ENCODE peak calls at places on chromosomes 16 and 17, in four cellular contexts. D is A673, U is ovary, I is heart left ventricle. X is an unnamed sample.

GRCh38 chr16:26649646-26650045 is 417.1 kb upstream of the C16orf82 start:
- DNase-seq in D (no peak), U (no peak), I (no peak), X (no peak)

GRCh38 chr17:40548982-40549680 is 16.1 kb downstream of the CCR7 start:
- DNase-seq in D (no peak), U (peak), I (no peak), X (peak)

GRCh38 chr17:76562734-76563148 is 22.9 kb downstream of the PRCD start:
- DNase-seq in D (peak), U (peak), I (peak), X (no peak)

GRCh38 chr16:27401768-27402568 is at the start of gene IL21R:
- DNase-seq in D (peak), U (peak), I (peak), X (peak)

GRCh38 chr17:73787036-73787720 is 142.9 kb upstream of the SDK2 start:
- DNase-seq in D (no peak), U (no peak), I (no peak), X (no peak)

GRCh38 chr16:21160276-21160675 is 1.8 kb downstream of the LDAF1 start:
- DNase-seq in D (no peak), U (no peak), I (no peak), X (no peak)

GRCh38 chr16:10613771-10614485 is 33.5 kb upstream of the EMP2 start:
- DNase-seq in D (no peak), U (no peak), I (no peak), X (no peak)

GRCh38 chr16:83355570-83356218 is 452.1 kb upstream of the HSBP1 start:
- DNase-seq in D (no peak), U (no peak), I (no peak), X (no peak)

GRCh38 chr16:89607937-89608740 is 5.3 kb upstream of the DPEP1 start:
- DNase-seq in D (no peak), U (no peak), I (no peak), X (no peak)

GRCh38 chr16:716250-716607 is 1.3 kb downstream of the METRN start:
- DNase-seq in D (no peak), U (no peak), I (no peak), X (no peak)

GRCh38 chr17:79829457-79829856 is 9.8 kb downstream of the CBX4 start:
- DNase-seq in D (no peak), U (no peak), I (no peak), X (no peak)

GRCh38 chr16:66845080-66845410 is 831 bp downstream of the CA7 start:
- DNase-seq in D (no peak), U (no peak), I (no peak), X (no peak)

GRCh38 chr16:80300876-80301275 is 239.9 kb upstream of the DYNLRB2 start:
- DNase-seq in D (no peak), U (no peak), I (no peak), X (no peak)

GRCh38 chr16:1823821-1824220 is 2.8 kb downstream of the HAGH start:
- DNase-seq in D (peak), U (no peak), I (no peak), X (no peak)

GRCh38 chr16:66590322-66590721 is 11.1 kb downstream of the CMTM2 start:
- DNase-seq in D (no peak), U (no peak), I (no peak), X (no peak)

GRCh38 chr17:21689604-21690003 is 2.7 kb upstream of the KCNJ18 start:
- DNase-seq in D (no peak), U (no peak), I (peak), X (no peak)

GRCh38 chr17:21361020-21361809 is 14.9 kb upstream of the KCNJ12 start:
- DNase-seq in D (no peak), U (no peak), I (no peak), X (no peak)

GRCh38 chr16:84144859-84145639 is at the start of the genes DNAAF1 and HSDL1:
- DNase-seq in D (peak), U (peak), I (peak), X (peak)

GRCh38 chr16:9128346-9129342 is 37.2 kb downstream of the HAPSTR1 start:
- DNase-seq in D (no peak), U (no peak), I (no peak), X (no peak)

GRCh38 chr16:23941963-23942564 is 106.3 kb downstream of the PRKCB start:
- DNase-seq in D (peak), U (no peak), I (no peak), X (peak)

GRCh38 chr16:55001931-55002330 is 71.3 kb downstream of the IRX5 start:
- DNase-seq in D (no peak), U (no peak), I (no peak), X (no peak)

GRCh38 chr17:28646039-28646754 is 1.2 kb upstream of the BLTP2 start:
- DNase-seq in D (no peak), U (peak), I (no peak), X (no peak)

GRCh38 chr16:51510416-51510815 is 359.3 kb upstream of the SALL1 start:
- DNase-seq in D (no peak), U (no peak), I (no peak), X (no peak)

GRCh38 chr17:4199818-4200402 is 56.9 kb downstream of the CYB5D2 start:
- DNase-seq in D (peak), U (no peak), I (no peak), X (no peak)

GRCh38 chr16:49562228-49562627 is 188.6 kb downstream of the C16orf78 start:
- DNase-seq in D (no peak), U (no peak), I (no peak), X (no peak)

GRCh38 chr17:27475070-27475673 is 18.9 kb downstream of the KSR1 start:
- DNase-seq in D (no peak), U (no peak), I (no peak), X (no peak)

GRCh38 chr17:66302761-66303626 is 581 bp downstream of the PRKCA start:
- DNase-seq in D (peak), U (peak), I (peak), X (no peak)

GRCh38 chr17:80930335-80931040 is 61.2 kb upstream of the CHMP6 start:
- DNase-seq in D (no peak), U (no peak), I (no peak), X (no peak)

GRCh38 chr17:79798296-79799173 is 1.7 kb upstream of the CBX8 start:
- DNase-seq in D (peak), U (peak), I (no peak), X (no peak)

DNA sequence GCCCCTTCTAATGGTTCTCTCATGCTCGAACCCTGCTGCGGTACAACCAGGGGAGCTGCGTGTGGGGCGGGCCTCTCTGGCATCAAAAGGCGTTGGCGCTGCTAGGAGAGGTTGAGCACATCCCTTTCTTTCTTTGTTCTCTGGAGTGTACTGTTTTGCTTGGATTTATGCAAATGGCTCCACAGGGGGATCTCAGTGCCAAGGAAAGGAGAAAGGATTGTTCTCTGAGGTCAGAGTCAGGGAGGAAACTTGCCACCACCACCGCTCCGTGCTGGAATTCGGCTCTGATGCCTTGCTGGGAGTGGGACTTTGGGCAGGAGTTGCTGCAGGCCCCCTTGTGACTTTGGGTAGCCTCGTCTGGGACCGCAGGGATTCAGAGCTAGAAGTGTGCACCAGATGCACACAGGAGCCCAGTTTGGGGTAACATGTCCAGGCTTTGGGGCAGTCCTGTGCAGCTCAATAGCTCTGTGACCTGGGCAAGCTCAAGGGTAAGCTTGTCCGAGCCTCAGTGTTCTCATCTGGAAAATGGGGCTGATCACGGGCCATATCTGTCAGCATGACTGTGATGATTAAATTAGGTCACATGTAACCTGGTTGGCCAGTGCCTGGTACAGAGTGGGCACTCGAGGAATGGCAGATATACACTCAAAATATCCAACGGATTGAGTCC is 353.0 kb upstream of the EEF2KMT start:
- DNase-seq in D (peak), U (no peak), I (no peak), X (no peak)
- H3K27ac ChIP-seq in D (no peak), U (no peak), I (no peak), X (no peak)

GRCh38 chr17:64580384-64581307 is 73.9 kb downstream of the CEP95 start:
- DNase-seq in D (no peak), U (no peak), I (no peak), X (no peak)
- H3K27ac ChIP-seq in D (no peak), U (peak), I (no peak), X (no peak)

DNA sequence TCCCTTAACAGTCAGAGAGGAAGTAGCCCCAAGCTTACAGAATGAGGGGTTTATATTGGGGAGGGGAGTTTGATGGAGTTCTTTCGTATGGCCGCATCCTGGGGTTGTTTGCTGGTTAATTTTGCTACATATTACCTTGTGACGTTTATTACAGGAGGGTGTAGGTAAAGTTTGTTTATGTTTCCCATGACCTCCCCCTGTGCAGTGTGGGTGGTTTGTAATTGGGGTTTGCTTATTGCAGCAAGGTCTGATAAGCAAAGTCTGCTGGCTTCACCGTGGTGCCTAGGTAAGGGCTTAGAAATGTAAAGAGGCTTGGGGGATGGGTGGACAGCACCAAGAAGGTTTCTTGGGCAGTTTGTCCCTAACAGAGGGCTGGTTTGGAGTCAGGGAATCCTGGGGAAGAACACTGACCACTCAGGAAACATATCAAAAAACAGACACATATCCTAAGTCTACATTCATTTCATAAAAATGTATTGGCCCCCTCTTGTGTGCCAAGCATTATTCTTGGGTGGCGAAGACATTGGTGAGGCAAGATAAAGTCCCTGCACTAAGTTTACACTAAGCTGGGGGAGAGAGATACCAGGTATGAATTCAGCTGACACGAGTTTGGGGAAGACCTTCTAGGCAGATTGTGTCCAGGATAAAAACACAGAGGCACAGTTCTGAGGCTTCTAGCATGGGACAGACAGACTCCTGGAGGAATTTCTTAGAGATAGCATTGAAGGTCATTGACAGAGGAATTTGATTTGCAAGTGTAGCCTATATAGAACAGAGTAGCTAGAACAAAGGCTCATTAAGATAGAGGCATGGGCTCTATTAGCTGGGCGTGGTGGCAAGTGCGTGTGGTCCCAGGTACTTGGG is 9.6 kb downstream of the ZNF764 start:
- DNase-seq in D (no peak), U (no peak), I (no peak), X (no peak)
- H3K27ac ChIP-seq in D (no peak), U (no peak), I (peak), X (no peak)

DNA sequence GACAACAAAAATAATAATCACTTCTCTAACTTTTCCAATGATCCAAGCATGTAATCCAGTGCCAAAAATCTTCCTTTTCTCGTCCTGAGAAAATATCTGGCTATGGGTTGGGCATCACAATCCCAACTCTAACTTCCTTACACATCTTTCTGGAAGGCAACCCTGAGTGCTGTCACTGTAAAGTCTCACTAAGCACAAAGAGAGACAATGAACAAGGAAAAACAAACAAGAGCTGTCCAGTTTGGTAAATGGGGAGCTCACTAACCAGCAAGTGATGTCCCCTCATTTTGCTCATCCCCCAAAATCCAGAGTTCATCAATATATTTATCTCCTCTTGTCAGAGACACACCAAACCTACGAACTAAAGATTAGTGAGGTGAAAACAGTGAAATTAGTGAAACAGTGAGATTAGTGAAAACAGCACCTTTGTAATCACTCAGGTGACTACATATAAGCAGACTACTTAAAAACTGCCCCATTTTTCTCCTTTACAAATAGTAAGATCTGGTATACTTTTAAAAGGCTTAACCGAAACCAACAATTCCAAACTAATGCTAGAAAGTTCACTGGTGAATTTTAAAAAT is 5.4 kb downstream of the USP32 start:
- DNase-seq in D (no peak), U (no peak), I (no peak), X (no peak)
- H3K27ac ChIP-seq in D (no peak), U (no peak), I (no peak), X (no peak)

GRCh38 chr17:2222901-2223616 is 80.5 kb downstream of the SMG6 start:
- DNase-seq in D (peak), U (no peak), I (peak), X (peak)
- H3K27ac ChIP-seq in D (peak), U (no peak), I (peak), X (no peak)

DNA sequence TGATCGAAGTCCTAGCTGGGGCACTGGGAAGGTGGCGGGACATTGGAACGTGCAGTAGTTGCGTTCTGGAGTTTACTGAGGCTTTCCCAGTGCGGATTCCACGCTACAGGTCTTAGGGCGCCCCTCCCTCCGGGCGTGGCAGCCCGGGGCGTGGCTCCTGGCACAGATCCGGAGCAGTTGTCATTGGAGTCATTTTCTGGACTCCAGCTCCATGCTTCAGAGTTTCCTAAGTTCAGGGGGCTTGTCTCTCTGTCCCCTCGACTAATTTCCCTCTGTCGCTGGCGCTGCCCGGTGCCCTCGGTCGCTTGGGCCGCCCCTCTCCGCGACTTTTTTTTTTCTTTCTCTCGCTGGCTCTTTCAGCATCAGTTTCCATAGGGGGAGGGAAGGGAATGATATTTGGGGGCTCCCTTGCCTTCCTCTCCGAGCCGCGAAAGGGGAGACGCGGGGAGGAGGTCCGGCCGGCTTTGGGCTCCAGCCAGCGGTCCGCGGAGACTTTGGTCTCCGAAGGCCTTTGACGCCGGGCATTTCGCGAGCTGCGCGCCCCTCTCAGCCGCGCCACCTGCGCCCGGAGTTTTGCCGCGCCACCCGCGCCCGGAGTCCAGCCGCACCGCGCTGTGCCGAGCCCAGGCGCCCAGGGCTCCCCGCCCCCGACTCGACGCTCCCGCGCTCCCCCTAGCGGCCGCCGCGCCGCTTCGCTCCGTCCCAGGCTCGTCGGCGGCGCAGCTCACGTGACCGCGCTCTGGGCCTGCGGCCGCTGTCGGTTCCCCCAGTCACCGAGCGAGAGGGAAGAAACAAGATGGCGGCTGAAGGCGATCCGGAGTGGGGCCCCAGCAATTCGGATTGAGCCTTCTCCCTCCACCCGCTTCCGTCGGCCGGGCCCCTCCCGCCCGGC is at the start of gene BPTF:
- DNase-seq in D (peak), U (peak), I (peak), X (peak)
- H3K27ac ChIP-seq in D (peak), U (peak), I (peak), X (peak)

DNA sequence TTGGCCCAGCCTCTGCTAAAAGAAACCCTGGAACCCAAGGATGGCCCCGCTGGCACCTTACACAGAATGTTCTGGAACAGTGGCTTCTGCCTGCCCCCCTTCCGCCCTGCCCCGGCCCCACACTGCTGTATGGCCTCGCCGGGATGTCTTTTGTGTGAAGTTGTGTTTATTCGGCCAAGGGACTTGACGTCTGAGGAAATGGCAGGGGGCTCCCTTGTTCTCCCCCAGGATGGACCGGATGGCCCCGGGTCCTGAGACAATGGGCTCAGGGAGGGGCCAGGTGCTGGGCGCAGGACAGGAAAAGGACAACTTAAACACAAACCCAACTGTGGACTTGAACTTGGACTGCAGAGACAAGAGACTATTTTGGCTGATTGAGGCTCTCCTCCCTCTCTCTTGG is 81.6 kb upstream of the GSE1 start:
- DNase-seq in D (no peak), U (no peak), I (peak), X (no peak)
- H3K27ac ChIP-seq in D (no peak), U (no peak), I (peak), X (no peak)